ENCODE peak calls at places on chromosomes 2 and 18, in ten cellular contexts. P is NCI-H1417 treated with DMSO at 0.1 percent for 48 hours; V is Ammon's horn; Z is stimulated activated CD8-positive, alpha-beta memory T cell treated with anti-CD3 and anti-CD28 coated beads, Interleukin-4, amount 100 ng/mL, for 48 hours; N is iris pigment epithelial cell; Y is lung; D is activated T-cell treated with anti-CD3 and anti-CD28 coated beads for 4 hours; O is AG10803; M is foreskin fibroblast; T is posterior cingulate gyrus. C is an unnamed sample.

GRCh38 chr2:202831241-202831997 is 40.1 kb downstream of the ICA1L start:
- DNase-seq in N (peak), O (peak), Z (peak), D (peak), P (no peak), T (no peak), M (peak), Y (no peak), V (peak), C (peak)

GRCh38 chr2:70050631-70051425 is 36.4 kb upstream of the PCBP1 start:
- DNase-seq in N (no peak), Y (no peak), O (no peak), V (no peak), P (no peak), M (no peak), T (no peak), D (no peak), Z (no peak), C (no peak)

GRCh38 chr2:188765522-188765921 is 208.7 kb upstream of the COL3A1 start:
- DNase-seq in O (no peak), M (peak), Z (no peak), D (no peak), P (no peak), Y (no peak), T (no peak), V (no peak), N (peak), C (no peak)

GRCh38 chr2:7627587-7627986 is 710.4 kb downstream of the RNF144A start:
- DNase-seq in V (peak), O (peak), N (no peak), Y (no peak), P (no peak), D (no peak), M (peak), T (no peak), Z (no peak), C (peak)

GRCh38 chr18:21257383-21257782 is 15.4 kb downstream of the GREB1L start:
- DNase-seq in Z (no peak), O (peak), V (no peak), T (no peak), Y (no peak), P (no peak), D (no peak), M (no peak), N (peak), C (peak)

GRCh38 chr18:54147439-54147838 is 77.0 kb downstream of the MBD2 start:
- DNase-seq in T (no peak), D (no peak), Z (no peak), P (no peak), O (no peak), V (no peak), Y (no peak), N (no peak), M (no peak), C (no peak)

GRCh38 chr2:189624648-189625355 is 36.5 kb upstream of the ASNSD1 start:
- DNase-seq in M (no peak), T (no peak), Z (no peak), O (no peak), D (no peak), P (no peak), V (no peak), N (no peak), Y (no peak), C (no peak)

GRCh38 chr2:142865924-142866323 is 11.5 kb upstream of the KYNU start:
- DNase-seq in P (no peak), V (peak), T (no peak), O (no peak), M (peak), D (no peak), Y (no peak), Z (no peak), N (peak), C (no peak)

GRCh38 chr2:4256351-4256750 is 553.0 kb downstream of the DCDC2C start:
- DNase-seq in Z (no peak), V (no peak), Y (no peak), D (no peak), O (no peak), N (no peak), T (no peak), M (no peak), P (no peak), C (no peak)

GRCh38 chr2:160583162-160583522 is 89.5 kb upstream of the RBMS1 start:
- DNase-seq in Z (no peak), T (no peak), O (peak), N (peak), P (no peak), Y (no peak), V (no peak), D (no peak), M (peak), C (no peak)

GRCh38 chr2:62474173-62474572 is 31.8 kb downstream of the TMEM17 start:
- DNase-seq in D (no peak), T (no peak), Y (no peak), M (peak), Z (no peak), N (peak), O (peak), V (peak), P (no peak), C (no peak)

GRCh38 chr18:78726326-78727056 is 253.1 kb upstream of the SALL3 start:
- DNase-seq in Z (no peak), T (no peak), N (no peak), M (no peak), Y (no peak), D (no peak), O (no peak), P (no peak), V (no peak), C (no peak)

GRCh38 chr2:181777654-181778053 is 97.3 kb upstream of the NEUROD1 start:
- DNase-seq in N (no peak), P (no peak), Y (no peak), V (no peak), Z (no peak), O (no peak), T (no peak), D (no peak), M (no peak), C (no peak)

GRCh38 chr2:169091761-169092523 is 22.6 kb downstream of the DHRS9 start:
- DNase-seq in D (no peak), M (peak), T (no peak), Z (no peak), Y (peak), V (no peak), P (no peak), O (peak), N (peak), C (peak)

GRCh38 chr2:71880846-71881610 is 266.6 kb downstream of the CYP26B1 start:
- DNase-seq in Z (no peak), M (peak), V (no peak), P (no peak), D (no peak), N (peak), Y (peak), O (peak), T (no peak), C (no peak)

GRCh38 chr2:129483366-129483765 is 496.1 kb upstream of the RAB6C start:
- DNase-seq in N (no peak), P (no peak), Y (no peak), M (no peak), T (no peak), O (no peak), D (no peak), V (peak), Z (no peak), C (no peak)

GRCh38 chr2:239401450-239402227 is 819 bp upstream of the HDAC4 start:
- DNase-seq in D (peak), P (peak), M (peak), T (peak), N (peak), Y (peak), O (peak), Z (peak), V (peak), C (peak)

C was measured in NCI-H226.